ENCODE peak calls at places on chromosome 6, in seven cellular contexts. One of them, this sample, is unnamed.

GRCh38 chr6:90406142-90406794 is 109.6 kb upstream of the BACH2 start:
- DNase-seq in pancreas: no peak
- DNase-seq in BJ: no peak
- DNase-seq in mucosa of descending colon: no peak
- DNase-seq in fibroblast of pulmonary artery: peak
- DNase-seq in upper lobe of left lung: no peak
- DNase-seq in stomach: no peak
- DNase-seq in this sample: peak

GRCh38 chr6:33663028-33663427 is 41.9 kb downstream of the ITPR3 start:
- DNase-seq in BJ: no peak
- DNase-seq in mucosa of descending colon: no peak
- DNase-seq in fibroblast of pulmonary artery: no peak
- DNase-seq in pancreas: no peak
- DNase-seq in stomach: no peak
- DNase-seq in upper lobe of left lung: no peak
- DNase-seq in this sample: no peak

GRCh38 chr6:145960918-145961604 is 3.1 kb downstream of the SHPRH start:
- DNase-seq in upper lobe of left lung: peak
- DNase-seq in stomach: no peak
- DNase-seq in BJ: no peak
- DNase-seq in pancreas: no peak
- DNase-seq in fibroblast of pulmonary artery: peak
- DNase-seq in mucosa of descending colon: no peak
- DNase-seq in this sample: peak

GRCh38 chr6:33837971-33838665 is 34.3 kb upstream of the MLN start:
- DNase-seq in BJ: peak
- DNase-seq in stomach: no peak
- DNase-seq in mucosa of descending colon: no peak
- DNase-seq in upper lobe of left lung: no peak
- DNase-seq in pancreas: no peak
- DNase-seq in fibroblast of pulmonary artery: peak
- DNase-seq in this sample: peak

GRCh38 chr6:100446115-100446921 is 18.4 kb downstream of the SIM1 start:
- DNase-seq in pancreas: peak
- DNase-seq in stomach: no peak
- DNase-seq in mucosa of descending colon: peak
- DNase-seq in fibroblast of pulmonary artery: no peak
- DNase-seq in BJ: no peak
- DNase-seq in upper lobe of left lung: peak
- DNase-seq in this sample: no peak

GRCh38 chr6:164164921-164165320 is 750.4 kb downstream of the QKI start:
- DNase-seq in stomach: no peak
- DNase-seq in upper lobe of left lung: no peak
- DNase-seq in pancreas: no peak
- DNase-seq in mucosa of descending colon: no peak
- DNase-seq in BJ: no peak
- DNase-seq in fibroblast of pulmonary artery: no peak
- DNase-seq in this sample: peak

GRCh38 chr6:65398851-65399250 is 308.2 kb downstream of the EYS start:
- DNase-seq in upper lobe of left lung: no peak
- DNase-seq in mucosa of descending colon: no peak
- DNase-seq in BJ: no peak
- DNase-seq in stomach: no peak
- DNase-seq in pancreas: no peak
- DNase-seq in fibroblast of pulmonary artery: no peak
- DNase-seq in this sample: no peak

GRCh38 chr6:133542056-133542821 is 301.1 kb downstream of the EYA4 start:
- DNase-seq in fibroblast of pulmonary artery: peak
- DNase-seq in mucosa of descending colon: no peak
- DNase-seq in BJ: no peak
- DNase-seq in upper lobe of left lung: no peak
- DNase-seq in pancreas: no peak
- DNase-seq in stomach: no peak
- DNase-seq in this sample: peak

GRCh38 chr6:21918081-21918480 is 324.5 kb downstream of the SOX4 start:
- DNase-seq in fibroblast of pulmonary artery: no peak
- DNase-seq in upper lobe of left lung: no peak
- DNase-seq in pancreas: no peak
- DNase-seq in BJ: no peak
- DNase-seq in stomach: no peak
- DNase-seq in mucosa of descending colon: no peak
- DNase-seq in this sample: no peak

GRCh38 chr6:71043902-71044301 is 87.0 kb upstream of the B3GAT2 start:
- DNase-seq in stomach: no peak
- DNase-seq in pancreas: no peak
- DNase-seq in BJ: no peak
- DNase-seq in upper lobe of left lung: no peak
- DNase-seq in fibroblast of pulmonary artery: peak
- DNase-seq in mucosa of descending colon: no peak
- DNase-seq in this sample: no peak

GRCh38 chr6:33375143-33375649 is 16.4 kb upstream of the KIFC1 start:
- DNase-seq in stomach: peak
- DNase-seq in fibroblast of pulmonary artery: peak
- DNase-seq in mucosa of descending colon: no peak
- DNase-seq in upper lobe of left lung: no peak
- DNase-seq in BJ: peak
- DNase-seq in pancreas: no peak
- DNase-seq in this sample: peak

GRCh38 chr6:168190646-168191443 is 111.8 kb upstream of the FRMD1 start:
- DNase-seq in mucosa of descending colon: no peak
- DNase-seq in pancreas: no peak
- DNase-seq in BJ: no peak
- DNase-seq in upper lobe of left lung: no peak
- DNase-seq in stomach: peak
- DNase-seq in fibroblast of pulmonary artery: no peak
- DNase-seq in this sample: no peak

GRCh38 chr6:157246048-157246630 is 77.2 kb downstream of the TMEM242 start:
- DNase-seq in fibroblast of pulmonary artery: peak
- DNase-seq in mucosa of descending colon: no peak
- DNase-seq in stomach: no peak
- DNase-seq in upper lobe of left lung: peak
- DNase-seq in pancreas: peak
- DNase-seq in BJ: no peak
- DNase-seq in this sample: no peak

GRCh38 chr6:127494240-127494767 is 24.8 kb downstream of the MTCL3 start:
- DNase-seq in upper lobe of left lung: no peak
- DNase-seq in fibroblast of pulmonary artery: no peak
- DNase-seq in pancreas: no peak
- DNase-seq in mucosa of descending colon: no peak
- DNase-seq in stomach: no peak
- DNase-seq in BJ: no peak
- DNase-seq in this sample: no peak
- TF ChIP-seq CTCF in upper lobe of left lung: no peak
- TF ChIP-seq CTCF in fibroblast of pulmonary artery: no peak
- TF ChIP-seq CTCF in pancreas: no peak
- TF ChIP-seq CTCF in mucosa of descending colon: no peak
- TF ChIP-seq CTCF in stomach: no peak
- TF ChIP-seq CTCF in BJ: no peak
- TF ChIP-seq CTCF in this sample: no peak

GRCh38 chr6:4369616-4370015 is 234.2 kb upstream of the ECI2 start:
- DNase-seq in pancreas: no peak
- DNase-seq in BJ: no peak
- DNase-seq in upper lobe of left lung: no peak
- DNase-seq in fibroblast of pulmonary artery: peak
- DNase-seq in mucosa of descending colon: no peak
- DNase-seq in stomach: no peak
- DNase-seq in this sample: peak

GRCh38 chr6:4371207-4371921 is 236.0 kb upstream of the ECI2 start:
- DNase-seq in fibroblast of pulmonary artery: peak
- DNase-seq in stomach: peak
- DNase-seq in pancreas: no peak
- DNase-seq in mucosa of descending colon: no peak
- DNase-seq in BJ: peak
- DNase-seq in upper lobe of left lung: no peak
- DNase-seq in this sample: peak

GRCh38 chr6:4368649-4369048 is 233.3 kb upstream of the ECI2 start:
- DNase-seq in mucosa of descending colon: no peak
- DNase-seq in stomach: no peak
- DNase-seq in pancreas: no peak
- DNase-seq in upper lobe of left lung: no peak
- DNase-seq in BJ: no peak
- DNase-seq in fibroblast of pulmonary artery: no peak
- DNase-seq in this sample: no peak

GRCh38 chr6:4367643-4368042 is 232.3 kb upstream of the ECI2 start:
- DNase-seq in stomach: no peak
- DNase-seq in mucosa of descending colon: no peak
- DNase-seq in upper lobe of left lung: no peak
- DNase-seq in fibroblast of pulmonary artery: no peak
- DNase-seq in pancreas: no peak
- DNase-seq in BJ: no peak
- DNase-seq in this sample: no peak

GRCh38 chr6:4370066-4370465 is 234.7 kb upstream of the ECI2 start:
- DNase-seq in fibroblast of pulmonary artery: peak
- DNase-seq in pancreas: no peak
- DNase-seq in mucosa of descending colon: no peak
- DNase-seq in upper lobe of left lung: no peak
- DNase-seq in BJ: peak
- DNase-seq in stomach: no peak
- DNase-seq in this sample: peak
- H3K4me3 ChIP-seq in fibroblast of pulmonary artery: no peak
- H3K4me3 ChIP-seq in pancreas: no peak
- H3K4me3 ChIP-seq in mucosa of descending colon: no peak
- H3K4me3 ChIP-seq in upper lobe of left lung: no peak
- H3K4me3 ChIP-seq in BJ: no peak
- H3K4me3 ChIP-seq in stomach: no peak
- H3K4me3 ChIP-seq in this sample: no peak

DNA sequence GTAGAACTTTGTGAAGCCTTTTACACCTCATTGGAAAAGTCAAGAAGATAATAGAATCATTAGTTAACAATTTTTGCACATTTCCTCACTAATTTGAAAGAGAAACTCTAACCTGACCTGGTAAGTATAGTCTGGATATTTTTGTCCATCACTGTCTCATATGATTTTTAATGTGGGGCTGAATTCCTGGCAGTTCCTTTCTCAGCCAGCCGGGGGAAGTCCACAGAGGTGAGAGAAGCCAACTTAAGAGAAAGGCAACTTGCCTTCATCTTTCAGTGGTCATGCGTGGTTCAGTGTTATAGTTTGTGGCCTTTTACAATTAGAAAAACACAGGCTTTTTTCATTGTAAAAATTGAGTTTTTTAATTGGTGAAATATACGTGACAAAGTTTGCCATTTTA is 80.6 kb downstream of the CDYL start:
- DNase-seq in upper lobe of left lung: no peak
- DNase-seq in BJ: no peak
- DNase-seq in mucosa of descending colon: no peak
- DNase-seq in pancreas: no peak
- DNase-seq in stomach: no peak
- DNase-seq in fibroblast of pulmonary artery: no peak
- DNase-seq in this sample: no peak
- TF ChIP-seq CTCF in upper lobe of left lung: no peak
- TF ChIP-seq CTCF in BJ: peak
- TF ChIP-seq CTCF in mucosa of descending colon: no peak
- TF ChIP-seq CTCF in pancreas: no peak
- TF ChIP-seq CTCF in stomach: no peak
- TF ChIP-seq CTCF in fibroblast of pulmonary artery: no peak
- TF ChIP-seq CTCF in this sample: no peak

GRCh38 chr6:148700047-148700712 is 46.6 kb upstream of the UST start:
- DNase-seq in mucosa of descending colon: no peak
- DNase-seq in stomach: no peak
- DNase-seq in pancreas: no peak
- DNase-seq in upper lobe of left lung: no peak
- DNase-seq in fibroblast of pulmonary artery: peak
- DNase-seq in BJ: no peak
- DNase-seq in this sample: no peak
- H3K4me3 ChIP-seq in mucosa of descending colon: no peak
- H3K4me3 ChIP-seq in stomach: peak
- H3K4me3 ChIP-seq in pancreas: no peak
- H3K4me3 ChIP-seq in upper lobe of left lung: no peak
- H3K4me3 ChIP-seq in fibroblast of pulmonary artery: peak
- H3K4me3 ChIP-seq in BJ: peak
- H3K4me3 ChIP-seq in this sample: peak

GRCh38 chr6:143529095-143529494 is 17.6 kb upstream of the FUCA2 start:
- DNase-seq in stomach: no peak
- DNase-seq in BJ: no peak
- DNase-seq in pancreas: no peak
- DNase-seq in fibroblast of pulmonary artery: no peak
- DNase-seq in mucosa of descending colon: no peak
- DNase-seq in upper lobe of left lung: no peak
- DNase-seq in this sample: no peak
- TF ChIP-seq CTCF in stomach: no peak
- TF ChIP-seq CTCF in BJ: no peak
- TF ChIP-seq CTCF in pancreas: no peak
- TF ChIP-seq CTCF in fibroblast of pulmonary artery: no peak
- TF ChIP-seq CTCF in mucosa of descending colon: no peak
- TF ChIP-seq CTCF in upper lobe of left lung: no peak
- TF ChIP-seq CTCF in this sample: peak